ENCODE peak calls at places on chromosomes 6 and 20, in five cellular contexts. One of them, this sample, is unnamed.

GRCh38 chr6:147061152-147061551 is 143.1 kb upstream of the STXBP5 start:
- DNase-seq in cardiac muscle cell: no peak
- DNase-seq in CD4-positive, alpha-beta T cell: no peak
- DNase-seq in effector memory CD4-positive, alpha-beta T cell: no peak
- DNase-seq in neural progenitor cell: no peak
- DNase-seq in this sample: no peak

GRCh38 chr6:107668826-107669474 is 155.2 kb downstream of the SCML4 start:
- DNase-seq in cardiac muscle cell: no peak
- DNase-seq in CD4-positive, alpha-beta T cell: no peak
- DNase-seq in effector memory CD4-positive, alpha-beta T cell: no peak
- DNase-seq in neural progenitor cell: no peak
- DNase-seq in this sample: no peak

GRCh38 chr6:90297866-90298381 is 1.3 kb upstream of the BACH2 start:
- DNase-seq in cardiac muscle cell: no peak
- DNase-seq in CD4-positive, alpha-beta T cell: no peak
- DNase-seq in effector memory CD4-positive, alpha-beta T cell: no peak
- DNase-seq in neural progenitor cell: no peak
- DNase-seq in this sample: no peak

GRCh38 chr6:97586344-97586743 is 303.3 kb upstream of the MMS22L start:
- DNase-seq in cardiac muscle cell: no peak
- DNase-seq in CD4-positive, alpha-beta T cell: no peak
- DNase-seq in effector memory CD4-positive, alpha-beta T cell: no peak
- DNase-seq in neural progenitor cell: peak; percentile 57
- DNase-seq in this sample: no peak

GRCh38 chr6:16200231-16200941 is 38.0 kb upstream of the GMPR start:
- DNase-seq in cardiac muscle cell: no peak
- DNase-seq in CD4-positive, alpha-beta T cell: no peak
- DNase-seq in effector memory CD4-positive, alpha-beta T cell: no peak
- DNase-seq in neural progenitor cell: no peak
- DNase-seq in this sample: no peak

GRCh38 chr20:46694484-46694883 is 5.2 kb upstream of the TP53RK start:
- DNase-seq in cardiac muscle cell: peak; percentile 85
- DNase-seq in CD4-positive, alpha-beta T cell: no peak
- DNase-seq in effector memory CD4-positive, alpha-beta T cell: no peak
- DNase-seq in neural progenitor cell: no peak
- DNase-seq in this sample: no peak

GRCh38 chr20:34948030-34948429 is 7.6 kb downstream of the GSS start:
- DNase-seq in cardiac muscle cell: peak; percentile 56
- DNase-seq in CD4-positive, alpha-beta T cell: no peak
- DNase-seq in effector memory CD4-positive, alpha-beta T cell: no peak
- DNase-seq in neural progenitor cell: no peak
- DNase-seq in this sample: no peak

GRCh38 chr6:143581835-143582480 is 70.4 kb upstream of the FUCA2 start:
- DNase-seq in cardiac muscle cell: peak; percentile 86
- DNase-seq in CD4-positive, alpha-beta T cell: no peak
- DNase-seq in effector memory CD4-positive, alpha-beta T cell: no peak
- DNase-seq in neural progenitor cell: no peak
- DNase-seq in this sample: no peak

GRCh38 chr6:127539292-127539691 is 20.2 kb upstream of the MTCL3 start:
- DNase-seq in cardiac muscle cell: peak; percentile 48
- DNase-seq in CD4-positive, alpha-beta T cell: no peak
- DNase-seq in effector memory CD4-positive, alpha-beta T cell: no peak
- DNase-seq in neural progenitor cell: no peak
- DNase-seq in this sample: peak; percentile 36

GRCh38 chr6:35136185-35136584 is 5.0 kb downstream of the TCP11 start:
- DNase-seq in cardiac muscle cell: no peak
- DNase-seq in CD4-positive, alpha-beta T cell: no peak
- DNase-seq in effector memory CD4-positive, alpha-beta T cell: no peak
- DNase-seq in neural progenitor cell: no peak
- DNase-seq in this sample: no peak

GRCh38 chr6:137160763-137161162 is 12.7 kb downstream of the IL22RA2 start:
- DNase-seq in cardiac muscle cell: peak; percentile 38
- DNase-seq in CD4-positive, alpha-beta T cell: no peak
- DNase-seq in effector memory CD4-positive, alpha-beta T cell: no peak
- DNase-seq in neural progenitor cell: no peak
- DNase-seq in this sample: no peak

GRCh38 chr6:142014515-142014914 is 118.2 kb upstream of the GJE1 start:
- DNase-seq in cardiac muscle cell: peak; percentile 75
- DNase-seq in CD4-positive, alpha-beta T cell: no peak
- DNase-seq in effector memory CD4-positive, alpha-beta T cell: no peak
- DNase-seq in neural progenitor cell: no peak
- DNase-seq in this sample: no peak

GRCh38 chr20:41367393-41367695 is 726 bp upstream of the EMILIN3 start:
- DNase-seq in cardiac muscle cell: no peak
- DNase-seq in CD4-positive, alpha-beta T cell: no peak
- DNase-seq in effector memory CD4-positive, alpha-beta T cell: no peak
- DNase-seq in neural progenitor cell: peak; percentile 42
- DNase-seq in this sample: no peak

GRCh38 chr6:121479486-121480098 is 44.1 kb downstream of the GJA1 start:
- DNase-seq in cardiac muscle cell: no peak
- DNase-seq in CD4-positive, alpha-beta T cell: no peak
- DNase-seq in effector memory CD4-positive, alpha-beta T cell: no peak
- DNase-seq in neural progenitor cell: no peak
- DNase-seq in this sample: no peak

GRCh38 chr6:1814279-1814678 is 204.6 kb downstream of the FOXC1 start:
- DNase-seq in cardiac muscle cell: peak; percentile 43
- DNase-seq in CD4-positive, alpha-beta T cell: no peak
- DNase-seq in effector memory CD4-positive, alpha-beta T cell: no peak
- DNase-seq in neural progenitor cell: no peak
- DNase-seq in this sample: no peak

GRCh38 chr6:106098383-106099234 is 12.5 kb downstream of the PRDM1 start:
- DNase-seq in cardiac muscle cell: peak; percentile 72
- DNase-seq in CD4-positive, alpha-beta T cell: peak; percentile 68
- DNase-seq in effector memory CD4-positive, alpha-beta T cell: peak; percentile 67
- DNase-seq in neural progenitor cell: peak; percentile 40
- DNase-seq in this sample: peak; percentile 88

GRCh38 chr20:45405566-45406259 is 2.4 kb upstream of the DBNDD2 start:
- DNase-seq in cardiac muscle cell: no peak
- DNase-seq in CD4-positive, alpha-beta T cell: no peak
- DNase-seq in effector memory CD4-positive, alpha-beta T cell: no peak
- DNase-seq in neural progenitor cell: peak; percentile 58
- DNase-seq in this sample: no peak

GRCh38 chr6:140789466-140789865 is 1343.3 kb upstream of the GJE1 start:
- DNase-seq in cardiac muscle cell: no peak
- DNase-seq in CD4-positive, alpha-beta T cell: no peak
- DNase-seq in effector memory CD4-positive, alpha-beta T cell: no peak
- DNase-seq in neural progenitor cell: no peak
- DNase-seq in this sample: no peak

GRCh38 chr6:142929751-142930358 is 15.1 kb downstream of the HIVEP2 start:
- DNase-seq in cardiac muscle cell: peak; percentile 40
- DNase-seq in CD4-positive, alpha-beta T cell: no peak
- DNase-seq in effector memory CD4-positive, alpha-beta T cell: no peak
- DNase-seq in neural progenitor cell: no peak
- DNase-seq in this sample: no peak

DNA sequence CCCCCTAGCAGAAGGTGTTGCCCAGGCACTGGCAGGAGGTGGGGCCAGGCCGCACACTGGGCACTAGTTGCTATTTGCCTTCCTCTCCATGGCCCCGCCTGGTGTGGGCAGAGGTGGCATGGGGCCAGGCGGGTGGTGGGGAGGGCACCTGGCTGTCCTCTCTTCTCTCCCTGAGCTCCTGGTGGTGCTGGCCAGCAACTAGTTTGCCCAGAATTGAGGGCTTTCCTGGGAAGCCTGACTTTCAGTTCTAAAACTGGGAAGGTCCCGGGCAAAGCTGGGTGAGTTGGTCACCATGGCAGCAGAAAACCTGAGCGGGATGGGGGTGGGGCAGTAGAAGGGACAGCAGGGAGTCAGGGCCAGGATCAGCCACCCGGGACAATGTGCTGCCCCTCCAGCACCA is 48.2 kb downstream of the RBM38 start:
- DNase-seq in cardiac muscle cell: no peak
- DNase-seq in CD4-positive, alpha-beta T cell: no peak
- DNase-seq in effector memory CD4-positive, alpha-beta T cell: no peak
- DNase-seq in neural progenitor cell: no peak
- DNase-seq in this sample: no peak
- H3K27ac ChIP-seq in cardiac muscle cell: peak overlapping the region; percentile 100
- H3K27ac ChIP-seq in CD4-positive, alpha-beta T cell: no peak overlapping the region
- H3K27ac ChIP-seq in effector memory CD4-positive, alpha-beta T cell: no peak overlapping the region
- H3K27ac ChIP-seq in neural progenitor cell: no peak overlapping the region
- H3K27ac ChIP-seq in this sample: no peak overlapping the region

GRCh38 chr6:43523282-43523681 is 6.4 kb downstream of the POLR1C start:
- DNase-seq in cardiac muscle cell: no peak
- DNase-seq in CD4-positive, alpha-beta T cell: no peak
- DNase-seq in effector memory CD4-positive, alpha-beta T cell: no peak
- DNase-seq in neural progenitor cell: no peak
- DNase-seq in this sample: no peak

GRCh38 chr6:43522547-43523263 is 5.8 kb downstream of the POLR1C start:
- DNase-seq in cardiac muscle cell: no peak
- DNase-seq in CD4-positive, alpha-beta T cell: no peak
- DNase-seq in effector memory CD4-positive, alpha-beta T cell: no peak
- DNase-seq in neural progenitor cell: no peak
- DNase-seq in this sample: no peak

GRCh38 chr6:43520097-43520496 is 3.2 kb downstream of the POLR1C start:
- DNase-seq in cardiac muscle cell: no peak
- DNase-seq in CD4-positive, alpha-beta T cell: no peak
- DNase-seq in effector memory CD4-positive, alpha-beta T cell: no peak
- DNase-seq in neural progenitor cell: no peak
- DNase-seq in this sample: no peak

GRCh38 chr6:43524483-43524961 is 7.6 kb downstream of the POLR1C start:
- DNase-seq in cardiac muscle cell: no peak
- DNase-seq in CD4-positive, alpha-beta T cell: no peak
- DNase-seq in effector memory CD4-positive, alpha-beta T cell: no peak
- DNase-seq in neural progenitor cell: no peak
- DNase-seq in this sample: no peak

DNA sequence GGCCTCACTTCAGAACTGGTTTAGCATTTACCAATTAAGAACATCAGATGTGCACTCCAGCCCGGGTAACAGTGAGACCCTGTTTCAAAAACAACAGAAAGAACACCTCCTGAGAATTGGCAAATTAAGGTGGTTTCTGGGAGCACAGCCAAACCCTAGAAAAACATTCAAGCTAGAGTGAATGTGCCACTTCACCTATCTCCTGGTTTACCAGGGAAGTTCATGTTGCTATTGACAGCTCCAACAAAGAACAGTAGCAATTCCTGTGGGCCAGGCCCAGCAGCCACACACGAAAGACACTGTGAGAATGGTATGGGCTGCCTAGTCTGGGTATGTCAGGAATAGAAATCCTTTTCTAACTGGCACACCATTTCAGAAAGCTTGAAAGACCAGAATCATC is 4.9 kb downstream of the POLR1C start:
- DNase-seq in cardiac muscle cell: no peak
- DNase-seq in CD4-positive, alpha-beta T cell: no peak
- DNase-seq in effector memory CD4-positive, alpha-beta T cell: no peak
- DNase-seq in neural progenitor cell: no peak
- DNase-seq in this sample: no peak
- H3K27ac ChIP-seq in cardiac muscle cell: peak overlapping the region; percentile 6
- H3K27ac ChIP-seq in CD4-positive, alpha-beta T cell: no peak overlapping the region
- H3K27ac ChIP-seq in effector memory CD4-positive, alpha-beta T cell: no peak overlapping the region
- H3K27ac ChIP-seq in neural progenitor cell: no peak overlapping the region
- H3K27ac ChIP-seq in this sample: no peak overlapping the region

GRCh38 chr6:123640567-123641187 is 3.9 kb upstream of the TRDN start:
- DNase-seq in cardiac muscle cell: no peak
- DNase-seq in CD4-positive, alpha-beta T cell: no peak
- DNase-seq in effector memory CD4-positive, alpha-beta T cell: no peak
- DNase-seq in neural progenitor cell: peak; percentile 20
- DNase-seq in this sample: no peak

GRCh38 chr6:123636771-123637170 is at the start of gene TRDN:
- DNase-seq in cardiac muscle cell: no peak
- DNase-seq in CD4-positive, alpha-beta T cell: no peak
- DNase-seq in effector memory CD4-positive, alpha-beta T cell: no peak
- DNase-seq in neural progenitor cell: peak; percentile 29
- DNase-seq in this sample: no peak

GRCh38 chr6:123635567-123635966 is 1.2 kb downstream of the TRDN start:
- DNase-seq in cardiac muscle cell: no peak
- DNase-seq in CD4-positive, alpha-beta T cell: no peak
- DNase-seq in effector memory CD4-positive, alpha-beta T cell: no peak
- DNase-seq in neural progenitor cell: no peak
- DNase-seq in this sample: no peak

GRCh38 chr6:123636282-123636681 is 468 bp downstream of the TRDN start:
- DNase-seq in cardiac muscle cell: no peak
- DNase-seq in CD4-positive, alpha-beta T cell: no peak
- DNase-seq in effector memory CD4-positive, alpha-beta T cell: no peak
- DNase-seq in neural progenitor cell: no peak
- DNase-seq in this sample: no peak

DNA sequence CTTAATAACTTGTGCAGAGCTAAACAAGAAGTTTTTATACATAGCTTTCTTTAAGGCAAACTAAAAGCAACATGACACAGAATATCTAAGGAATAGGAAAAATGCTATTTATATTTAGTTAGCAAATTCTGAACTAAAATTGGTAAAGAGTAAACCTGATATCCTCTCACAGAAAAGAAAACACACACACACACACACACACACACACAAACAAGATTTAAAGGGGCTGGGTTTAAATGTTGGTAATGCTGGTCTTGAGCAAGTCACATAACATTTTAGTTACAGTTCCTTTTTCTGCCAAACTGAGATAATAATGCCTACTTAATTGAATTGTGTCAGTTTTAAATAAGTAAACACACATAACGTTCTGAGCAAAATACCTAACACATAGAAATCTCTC is 1.6 kb downstream of the TRDN start:
- DNase-seq in cardiac muscle cell: no peak
- DNase-seq in CD4-positive, alpha-beta T cell: no peak
- DNase-seq in effector memory CD4-positive, alpha-beta T cell: no peak
- DNase-seq in neural progenitor cell: no peak
- DNase-seq in this sample: no peak
- H3K27ac ChIP-seq in cardiac muscle cell: peak overlapping the region; percentile 93
- H3K27ac ChIP-seq in CD4-positive, alpha-beta T cell: no peak overlapping the region
- H3K27ac ChIP-seq in effector memory CD4-positive, alpha-beta T cell: no peak overlapping the region
- H3K27ac ChIP-seq in neural progenitor cell: no peak overlapping the region
- H3K27ac ChIP-seq in this sample: no peak overlapping the region

GRCh38 chr20:58018590-58018989 is 209.9 kb downstream of the ANKRD60 start:
- DNase-seq in cardiac muscle cell: no peak
- DNase-seq in CD4-positive, alpha-beta T cell: no peak
- DNase-seq in effector memory CD4-positive, alpha-beta T cell: no peak
- DNase-seq in neural progenitor cell: no peak
- DNase-seq in this sample: no peak
- H3K27ac ChIP-seq in cardiac muscle cell: no peak overlapping the region
- H3K27ac ChIP-seq in CD4-positive, alpha-beta T cell: no peak overlapping the region
- H3K27ac ChIP-seq in effector memory CD4-positive, alpha-beta T cell: no peak overlapping the region
- H3K27ac ChIP-seq in neural progenitor cell: no peak overlapping the region
- H3K27ac ChIP-seq in this sample: no peak overlapping the region

GRCh38 chr6:24927985-24928735 is 7.6 kb downstream of the RIPOR2 start:
- DNase-seq in cardiac muscle cell: peak; percentile 27
- DNase-seq in CD4-positive, alpha-beta T cell: no peak
- DNase-seq in effector memory CD4-positive, alpha-beta T cell: no peak
- DNase-seq in neural progenitor cell: no peak
- DNase-seq in this sample: no peak
- H3K27ac ChIP-seq in cardiac muscle cell: no peak overlapping the region
- H3K27ac ChIP-seq in CD4-positive, alpha-beta T cell: peak overlapping the region; percentile 89
- H3K27ac ChIP-seq in effector memory CD4-positive, alpha-beta T cell: peak overlapping the region; percentile 80
- H3K27ac ChIP-seq in neural progenitor cell: no peak overlapping the region
- H3K27ac ChIP-seq in this sample: peak overlapping the region; percentile 53

GRCh38 chr20:50136822-50137599 is 16.5 kb downstream of the PEDS1 start:
- DNase-seq in cardiac muscle cell: no peak
- DNase-seq in CD4-positive, alpha-beta T cell: no peak
- DNase-seq in effector memory CD4-positive, alpha-beta T cell: no peak
- DNase-seq in neural progenitor cell: no peak
- DNase-seq in this sample: no peak
- H3K27ac ChIP-seq in cardiac muscle cell: no peak overlapping the region
- H3K27ac ChIP-seq in CD4-positive, alpha-beta T cell: no peak overlapping the region
- H3K27ac ChIP-seq in effector memory CD4-positive, alpha-beta T cell: no peak overlapping the region
- H3K27ac ChIP-seq in neural progenitor cell: no peak overlapping the region
- H3K27ac ChIP-seq in this sample: no peak overlapping the region

This sample was measured in CD4-positive, alpha-beta memory T cell.